ENCODE peak calls at places on chromosomes 3 and 15, in ten cellular contexts. U is NB4, O is endodermal cell, L is body of pancreas, D is uterus, Y is AG09309, E is GM10248, J is upper lobe of right lung, G is WTC11, X is foreskin fibroblast. S is an unnamed sample.
A peak's percentile ranks its signal among the peaks of the same experiment; 100 is the strongest.

GRCh38 chr15:39195988-39196486 is 384.8 kb upstream of the THBS1 start:
- DNase-seq in U (no peak), O (no peak), L (no peak), D (no peak), Y (peak; percentile 87), E (peak; percentile 19), J (no peak), G (no peak), X (peak; percentile 89), S (peak; percentile 97)

GRCh38 chr15:81507831-81508230 is 133.8 kb upstream of the TMC3 start:
- DNase-seq in U (no peak), O (no peak), L (no peak), D (no peak), Y (no peak), E (no peak), J (no peak), G (no peak), X (no peak), S (no peak)

GRCh38 chr3:159882367-159882766 is 106.3 kb upstream of the IL12A start:
- DNase-seq in U (no peak), O (no peak), L (no peak), D (no peak), Y (no peak), E (no peak), J (no peak), G (no peak), X (no peak), S (no peak)

GRCh38 chr15:99385865-99386264 is 134.6 kb downstream of the LRRC28 start:
- DNase-seq in U (no peak), O (no peak), L (peak; percentile 35), D (peak; percentile 71), Y (no peak), E (no peak), J (no peak), G (no peak), X (peak; percentile 41), S (peak; percentile 48)

GRCh38 chr3:48696156-48696555 is 10.4 kb upstream of the NCKIPSD start:
- DNase-seq in U (no peak), O (no peak), L (peak; percentile 21), D (no peak), Y (no peak), E (no peak), J (peak; percentile 12), G (no peak), X (no peak), S (no peak)

GRCh38 chr15:44340410-44340809 is 51.9 kb downstream of the GOLM2 start:
- DNase-seq in U (no peak), O (no peak), L (peak; percentile 9), D (no peak), Y (peak; percentile 46), E (no peak), J (no peak), G (no peak), X (peak; percentile 53), S (peak; percentile 76)

GRCh38 chr3:112818289-112818688 is 28.4 kb downstream of the CD200R1L start:
- DNase-seq in U (peak; percentile 49), O (no peak), L (no peak), D (no peak), Y (peak; percentile 59), E (no peak), J (no peak), G (no peak), X (peak; percentile 60), S (peak; percentile 79)

GRCh38 chr3:38549082-38549481 is 52.9 kb downstream of the EXOG start:
- DNase-seq in U (no peak), O (peak; percentile 38), L (no peak), D (no peak), Y (no peak), E (no peak), J (no peak), G (no peak), X (no peak), S (no peak)

GRCh38 chr3:146159616-146160232 is 1.3 kb downstream of the PLOD2 start:
- DNase-seq in U (no peak), O (no peak), L (no peak), D (no peak), Y (no peak), E (no peak), J (no peak), G (no peak), X (no peak), S (no peak)

GRCh38 chr15:75694241-75695182 is 18.1 kb downstream of the CSPG4 start:
- DNase-seq in U (peak; percentile 69), O (peak; percentile 90), L (peak; percentile 76), D (peak; percentile 87), Y (peak; percentile 90), E (peak; percentile 54), J (no peak), G (peak; percentile 63), X (peak; percentile 98), S (peak; percentile 97)

GRCh38 chr3:50586763-50587070 is 17.4 kb downstream of the HEMK1 start:
- DNase-seq in U (no peak), O (no peak), L (no peak), D (no peak), Y (no peak), E (no peak), J (no peak), G (no peak), X (no peak), S (no peak)

GRCh38 chr15:89825264-89825940 is 10.8 kb upstream of the ANPEP start:
- DNase-seq in U (peak; percentile 87), O (no peak), L (peak; percentile 27), D (no peak), Y (no peak), E (no peak), J (peak; percentile 65), G (no peak), X (no peak), S (no peak)

GRCh38 chr3:125437631-125438435 is 62.7 kb upstream of the ZNF148 start:
- DNase-seq in U (peak; percentile 44), O (peak; percentile 89), L (peak; percentile 52), D (peak; percentile 62), Y (no peak), E (peak; percentile 58), J (no peak), G (peak; percentile 79), X (peak; percentile 21), S (peak; percentile 40)

GRCh38 chr15:80567721-80568157 is 127.4 kb upstream of the ABHD17C start:
- DNase-seq in U (peak; percentile 69), O (peak; percentile 90), L (peak; percentile 71), D (peak; percentile 28), Y (peak; percentile 81), E (peak; percentile 49), J (peak; percentile 35), G (peak; percentile 52), X (peak; percentile 75), S (peak; percentile 93)

GRCh38 chr3:56076746-56077145 is 391.5 kb downstream of the ERC2 start:
- DNase-seq in U (no peak), O (no peak), L (no peak), D (no peak), Y (no peak), E (no peak), J (no peak), G (no peak), X (no peak), S (no peak)

DNA sequence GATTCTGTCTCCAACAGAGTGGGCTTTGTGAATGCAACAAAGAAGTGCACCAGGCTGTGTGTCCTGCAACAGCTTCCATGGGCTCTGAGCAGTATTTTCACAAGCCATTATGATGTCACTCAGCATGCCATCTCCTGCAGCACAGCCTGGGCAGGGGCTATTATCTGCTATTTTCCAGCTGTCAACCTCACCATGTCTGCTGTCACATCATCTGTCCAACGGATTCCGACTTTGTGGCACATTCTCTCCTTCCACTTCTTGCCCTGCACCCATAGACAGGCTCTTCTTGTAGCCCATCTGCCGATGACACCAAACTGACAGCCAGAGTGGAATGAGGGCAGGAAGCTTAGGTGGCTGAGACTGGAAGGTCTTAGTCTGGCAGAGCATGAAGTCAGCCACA is 691.9 kb downstream of the NTRK3 start:
- DNase-seq in U (no peak), O (no peak), L (no peak), D (no peak), Y (no peak), E (no peak), J (no peak), G (no peak), X (no peak), S (no peak)
- TF ChIP-seq CTCF in U (no peak), O (no peak), L (no peak), D (no peak), Y (no peak), E (no peak), J (no peak), G (no peak), X (no peak), S (no peak)

DNA sequence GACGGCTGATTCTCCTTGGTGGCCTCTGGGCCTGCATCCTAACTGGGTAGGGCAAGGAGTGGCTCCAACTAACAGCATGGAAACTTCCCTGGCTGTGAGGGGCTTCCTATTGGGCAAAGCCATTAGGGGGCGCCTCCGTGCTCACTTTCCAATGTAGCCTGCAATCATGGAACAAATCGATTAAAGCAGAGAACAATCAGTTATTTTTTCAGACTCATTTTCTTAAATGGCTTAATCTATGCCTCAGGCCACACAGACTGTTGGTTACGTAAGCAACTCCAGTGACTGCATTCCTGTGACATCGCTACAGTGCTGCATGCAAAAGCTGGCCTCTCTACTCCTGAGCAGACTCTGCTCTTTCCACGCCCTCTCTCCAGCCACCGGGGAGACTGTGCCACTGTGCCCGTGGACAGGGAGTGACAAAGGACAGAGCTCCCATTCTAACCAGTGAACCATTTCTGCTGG is 278.9 kb downstream of the KLF13 start:
- DNase-seq in U (peak; percentile 16), O (peak; percentile 83), L (no peak), D (no peak), Y (no peak), E (no peak), J (no peak), G (peak; percentile 62), X (no peak), S (peak; percentile 50)
- TF ChIP-seq CTCF in U (peak; percentile 43), O (peak; percentile 75), L (no peak), D (no peak), Y (no peak), E (peak; percentile 15), J (no peak), G (no peak), X (peak; percentile 25), S (no peak)

GRCh38 chr3:177917234-177917861 is 618.9 kb upstream of the KCNMB2 start:
- DNase-seq in U (no peak), O (no peak), L (no peak), D (no peak), Y (no peak), E (no peak), J (no peak), G (no peak), X (no peak), S (no peak)
- TF ChIP-seq CTCF in U (no peak), O (no peak), L (no peak), D (no peak), Y (no peak), E (no peak), J (no peak), G (no peak), X (no peak), S (no peak)

GRCh38 chr3:153925826-153926514 is 195.2 kb upstream of the ARHGEF26 start:
- DNase-seq in U (no peak), O (no peak), L (no peak), D (no peak), Y (no peak), E (no peak), J (no peak), G (no peak), X (no peak), S (peak; percentile 51)

DNA sequence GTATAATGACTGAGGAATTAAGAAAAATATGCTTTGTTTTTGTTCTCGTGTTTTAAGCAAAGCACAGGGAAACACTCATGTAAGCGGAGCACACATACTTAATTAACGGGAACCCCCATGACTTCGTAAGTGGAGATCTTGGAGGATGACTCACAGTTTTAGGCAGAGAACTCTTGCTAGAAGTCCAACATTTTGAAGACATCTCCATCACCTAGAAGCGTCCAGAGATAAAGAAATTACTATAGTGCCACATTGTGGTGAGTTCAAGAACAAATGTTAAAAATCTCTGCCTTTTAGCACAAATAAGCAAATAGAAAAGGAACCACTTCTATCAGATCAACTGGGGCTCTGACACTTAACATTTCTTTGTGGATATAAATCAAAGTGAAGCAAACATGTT is 194.1 kb upstream of the ARHGEF26 start:
- DNase-seq in U (peak; percentile 15), O (no peak), L (no peak), D (no peak), Y (peak; percentile 67), E (peak; percentile 11), J (no peak), G (no peak), X (peak; percentile 64), S (peak; percentile 89)
- TF ChIP-seq CTCF in U (no peak), O (peak; percentile 41), L (no peak), D (no peak), Y (no peak), E (peak; percentile 13), J (peak; percentile 29), G (no peak), X (peak; percentile 12), S (peak; percentile 57)

S was measured in AG10803.